ENCODE peak calls at places on chromosomes 3 and 15, in seven cellular contexts. H is fibroblast of lung, C is PC-3, J is mammary epithelial cell, W is hepatocyte, K is GM23338, G is astrocyte. Q is an unnamed sample. For H3K79me2, the result is how much of the 10 kb centered on the place peaks cover.

GRCh38 chr3:185728630-185729334 is 96.1 kb downstream of the IGF2BP2 start:
- DNase-seq in W (no peak), C (no peak), G (peak), J (no peak), K (no peak), H (peak), Q (peak)

GRCh38 chr3:45793482-45794176 is 2.7 kb downstream of the SLC6A20 start:
- DNase-seq in K (no peak), J (peak), C (peak), G (no peak), H (no peak), W (no peak), Q (no peak)

GRCh38 chr15:59191855-59192237 is 14.8 kb upstream of the LDHAL6B start:
- DNase-seq in H (peak), J (peak), W (peak), G (peak), K (no peak), C (peak), Q (peak)

GRCh38 chr15:59247364-59247763 is 40.7 kb downstream of the LDHAL6B start:
- DNase-seq in G (peak), K (peak), J (peak), C (peak), W (peak), H (peak), Q (peak)

GRCh38 chr15:31325432-31325975 is 1.1 kb upstream of the KLF13 start:
- DNase-seq in G (no peak), C (peak), W (peak), J (no peak), H (peak), K (peak), Q (no peak)

GRCh38 chr3:12679468-12679867 is 15.6 kb upstream of the RAF1 start:
- DNase-seq in C (peak), G (peak), J (peak), K (no peak), W (peak), H (peak), Q (peak)

GRCh38 chr3:17023006-17023664 is 138.4 kb downstream of the PLCL2 start:
- DNase-seq in H (peak), W (no peak), C (no peak), K (no peak), G (peak), J (peak), Q (no peak)

GRCh38 chr3:10890665-10891064 is 74.6 kb downstream of the SLC6A11 start:
- DNase-seq in C (no peak), H (no peak), K (no peak), W (no peak), J (no peak), G (no peak), Q (no peak)

GRCh38 chr15:62799037-62799436 is 243.5 kb upstream of the TPM1 start:
- DNase-seq in K (no peak), H (no peak), C (no peak), G (no peak), J (no peak), W (no peak), Q (no peak)

GRCh38 chr15:68055224-68055705 is 1.1 kb downstream of the PIAS1 start:
- DNase-seq in G (peak), J (peak), W (peak), C (peak), K (peak), H (peak), Q (peak)

GRCh38 chr3:140834266-140835037 is 107.2 kb upstream of the SLC25A36 start:
- DNase-seq in G (peak), H (peak), W (no peak), J (peak), K (no peak), C (peak), Q (no peak)

GRCh38 chr15:47961401-47962090 is 159.2 kb upstream of the SLC24A5 start:
- DNase-seq in K (no peak), H (no peak), G (no peak), W (no peak), J (no peak), C (peak), Q (no peak)

GRCh38 chr15:38021259-38021658 is 86.8 kb downstream of the TMCO5A start:
- DNase-seq in G (no peak), C (no peak), W (no peak), J (no peak), K (no peak), H (no peak), Q (no peak)

GRCh38 chr3:66598168-66598567 is 97.3 kb upstream of the LRIG1 start:
- DNase-seq in W (no peak), G (peak), J (no peak), C (no peak), K (no peak), H (peak), Q (no peak)

GRCh38 chr3:99544819-99545281 is 93.5 kb upstream of the COL8A1 start:
- DNase-seq in C (no peak), H (peak), G (peak), J (peak), K (no peak), W (no peak), Q (no peak)

GRCh38 chr3:71949403-71949802 is 164.5 kb upstream of the PROK2 start:
- DNase-seq in G (no peak), W (no peak), K (no peak), C (no peak), H (no peak), J (no peak), Q (no peak)

DNA sequence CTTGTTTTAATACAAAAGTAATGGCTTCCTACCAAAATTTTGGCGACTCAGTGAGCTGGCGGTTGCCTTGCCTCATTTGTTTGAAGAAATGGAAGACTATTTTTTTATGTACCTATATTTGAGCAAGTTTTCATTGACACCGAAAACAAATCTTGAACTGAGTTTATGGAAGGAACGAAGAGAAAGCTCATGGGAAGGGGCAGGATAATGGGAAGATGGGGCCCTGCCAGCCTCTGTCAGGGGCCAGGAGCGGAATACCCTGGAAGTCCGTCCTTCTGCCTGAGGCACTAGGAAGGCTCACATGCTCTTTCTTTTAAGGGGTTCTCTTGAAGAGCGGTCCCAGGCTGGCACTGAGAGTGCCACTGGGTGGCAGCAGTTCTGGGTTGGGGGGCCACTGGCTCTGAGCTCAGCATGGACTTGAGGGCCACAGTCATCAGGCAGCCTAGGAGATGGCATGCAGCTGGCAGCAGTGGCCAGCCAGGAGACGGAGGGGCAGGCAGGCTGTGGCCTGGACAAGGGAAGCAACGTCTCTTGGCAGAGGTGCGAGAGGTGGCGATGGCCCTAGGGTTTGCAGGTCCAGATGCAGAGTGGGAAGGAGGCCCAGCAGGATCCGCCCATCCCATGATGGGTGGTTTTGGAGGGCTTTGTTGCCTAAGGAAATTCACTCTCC is 41.6 kb downstream of the ISG20 start:
- DNase-seq in H (no peak), J (no peak), W (no peak), C (no peak), K (no peak), G (no peak), Q (no peak)
- TF ChIP-seq EZH2 in H (no peak), J (no peak), W (no peak), C (no peak), K (no peak), G (no peak), Q (no peak)

DNA sequence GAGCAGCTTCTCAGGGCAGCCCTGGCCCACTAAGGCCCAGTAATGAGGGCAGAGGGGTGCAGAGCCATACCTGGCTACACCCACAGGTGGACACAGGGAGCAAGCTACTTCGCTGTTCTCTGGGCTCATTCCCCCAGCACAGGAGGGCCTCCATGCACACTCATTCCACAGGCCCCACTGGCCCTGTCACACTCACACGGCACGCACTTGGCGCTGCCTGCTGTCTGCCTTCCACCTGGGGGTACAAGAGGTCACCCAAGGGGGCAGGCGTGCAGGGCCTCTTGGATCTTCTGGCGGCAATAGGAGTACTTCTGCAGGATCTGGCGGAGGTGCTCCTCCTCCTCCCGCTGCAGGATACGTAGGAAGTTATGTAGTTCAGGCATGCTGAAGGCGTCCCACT is 2.3 kb upstream of the TUSC2 start:
- DNase-seq in G (no peak), J (no peak), H (no peak), W (no peak), K (no peak), C (no peak), Q (no peak)
- H3K79me2 ChIP-seq in G (half or more), J (half or more), H (half or more), W (half or more), K (under half), C (half or more), Q (under half)

GRCh38 chr15:52795464-52796227 is 5.5 kb upstream of the ONECUT1 start:
- DNase-seq in K (peak), G (no peak), H (no peak), W (no peak), C (no peak), J (no peak), Q (no peak)
- TF ChIP-seq EZH2 in K (peak), G (peak), H (peak), W (peak), C (peak), J (peak), Q (peak)

GRCh38 chr3:124883191-124883747 is 3.9 kb downstream of the ITGB5 start:
- DNase-seq in W (no peak), K (peak), H (no peak), J (no peak), G (no peak), C (no peak), Q (no peak)
- H3K79me2 ChIP-seq in W (half or more), K (half or more), H (under half), J (half or more), G (half or more), C (under half), Q (half or more)

DNA sequence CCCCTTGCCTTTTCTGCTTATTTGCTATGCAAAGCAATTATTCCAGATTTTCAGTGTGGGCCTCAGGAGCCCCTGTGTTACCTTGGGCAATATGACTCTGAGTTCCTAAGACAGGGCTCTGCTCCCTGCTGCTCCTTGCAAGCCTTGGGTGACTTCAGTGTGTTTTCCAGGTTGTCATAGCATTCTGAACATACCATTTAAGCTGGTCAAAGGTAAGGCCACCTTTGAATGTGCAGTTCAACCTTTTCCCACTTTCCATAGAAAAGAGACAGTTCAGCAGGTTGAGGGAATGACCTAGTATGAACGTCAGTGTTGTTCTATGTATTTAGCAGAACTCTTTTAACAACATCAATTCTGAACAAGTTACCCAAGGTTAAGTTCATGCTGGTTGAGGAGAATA is 302.2 kb downstream of the PTPRG start:
- DNase-seq in J (no peak), K (no peak), G (no peak), W (peak), H (no peak), C (no peak), Q (no peak)
- TF ChIP-seq EZH2 in J (no peak), K (no peak), G (no peak), W (no peak), H (no peak), C (no peak), Q (no peak)

DNA sequence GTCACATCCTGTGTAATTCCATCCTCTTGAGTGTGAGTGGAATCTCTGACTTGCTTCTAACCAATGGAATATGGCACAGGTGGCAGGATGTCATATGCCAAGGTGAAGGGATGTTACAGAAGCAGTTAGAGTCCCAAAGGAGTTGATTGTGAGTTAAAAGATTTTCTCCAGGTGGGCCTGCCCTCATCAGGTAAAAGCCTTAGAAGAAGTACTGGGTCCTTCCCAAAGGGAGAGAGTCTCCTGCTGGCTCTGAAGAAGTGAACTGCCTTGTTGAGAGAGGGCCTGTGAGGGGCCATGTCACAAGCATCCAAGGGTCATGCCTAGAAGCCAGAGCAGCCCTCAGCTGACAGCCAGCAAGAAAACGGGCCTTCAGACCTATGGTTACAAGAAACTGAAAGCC is 13.1 kb downstream of the CMTM7 start:
- DNase-seq in J (no peak), W (no peak), C (no peak), H (no peak), G (no peak), K (no peak), Q (no peak)
- H3K79me2 ChIP-seq in J (half or more), W (under half), C (half or more), H (under half), G (under half), K (half or more), Q (half or more)

GRCh38 chr3:15805756-15806266 is 8.0 kb upstream of the ANKRD28 start:
- DNase-seq in G (peak), J (no peak), W (no peak), H (peak), K (no peak), C (peak), Q (no peak)

GRCh38 chr3:15809313-15809712 is 11.5 kb upstream of the ANKRD28 start:
- DNase-seq in C (no peak), K (no peak), G (no peak), H (no peak), W (no peak), J (no peak), Q (no peak)

GRCh38 chr3:15808679-15809078 is 10.9 kb upstream of the ANKRD28 start:
- DNase-seq in C (no peak), H (no peak), W (no peak), G (no peak), J (no peak), K (no peak), Q (no peak)

GRCh38 chr3:15812183-15812582 is 14.4 kb upstream of the ANKRD28 start:
- DNase-seq in K (peak), J (peak), G (no peak), W (peak), C (peak), H (no peak), Q (no peak)

DNA sequence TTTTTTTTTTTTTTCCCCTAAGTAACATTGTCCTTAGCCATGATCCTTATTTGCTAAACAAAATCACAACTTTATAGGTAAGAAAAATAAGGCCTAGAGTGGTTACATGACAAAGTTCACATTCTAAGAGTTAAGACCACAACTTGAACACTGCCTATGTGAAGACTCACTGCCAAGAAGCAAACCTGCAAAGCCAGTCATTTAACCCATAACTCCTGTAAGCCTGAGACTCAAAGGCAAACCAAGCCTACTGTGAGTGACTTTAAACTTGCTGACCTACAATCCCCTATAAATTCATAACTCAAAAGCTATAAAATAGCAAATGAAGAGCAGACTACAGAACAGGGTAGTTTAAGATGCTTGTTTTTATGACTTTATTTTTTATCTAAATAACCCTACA is 12.9 kb upstream of the ANKRD28 start:
- DNase-seq in C (no peak), H (no peak), G (no peak), K (no peak), J (no peak), W (no peak), Q (no peak)
- TF ChIP-seq EZH2 in C (no peak), H (no peak), G (no peak), K (no peak), J (no peak), W (no peak), Q (no peak)

GRCh38 chr3:15327941-15328340 is 4.4 kb downstream of the SH3BP5 start:
- DNase-seq in H (peak), K (no peak), C (peak), W (no peak), J (peak), G (peak), Q (peak)
- H3K79me2 ChIP-seq in H (under half), K (under half), C (half or more), W (half or more), J (under half), G (half or more), Q (half or more)